ENCODE peak calls at places on chromosome 2, in six cellular contexts. A is GM04504; V is EH; J is effector CD4-positive, alpha-beta T cell; B is hippocampal formation; X is left cardiac atrium. I is an unnamed sample.

GRCh38 chr2:219125225-219125885 is 35.3 kb downstream of the NHEJ1 start:
- DNase-seq in A (no peak), V (peak; percentile 76), J (no peak), B (no peak), X (peak; percentile 40), I (no peak)

GRCh38 chr2:219291394-219291793 is 12.2 kb downstream of the DNAJB2 start:
- DNase-seq in A (no peak), V (no peak), J (no peak), B (no peak), X (no peak), I (no peak)

GRCh38 chr2:16973586-16974274 is 308.1 kb upstream of the CYRIA start:
- DNase-seq in A (peak; percentile 8), V (no peak), J (no peak), B (no peak), X (no peak), I (peak; percentile 0)

GRCh38 chr2:69781321-69782248 is 39.7 kb downstream of the ANXA4 start:
- DNase-seq in A (no peak), V (no peak), J (no peak), B (no peak), X (no peak), I (no peak)

GRCh38 chr2:51710222-51710621 is 678.3 kb upstream of the NRXN1 start:
- DNase-seq in A (no peak), V (no peak), J (no peak), B (no peak), X (no peak), I (no peak)

GRCh38 chr2:106147159-106147558 is 46.9 kb downstream of the UXS1 start:
- DNase-seq in A (peak; percentile 28), V (peak; percentile 87), J (no peak), B (no peak), X (no peak), I (peak; percentile 13)

GRCh38 chr2:48479923-48480322 is 50.0 kb upstream of the STON1 start:
- DNase-seq in A (no peak), V (no peak), J (no peak), B (no peak), X (no peak), I (no peak)

GRCh38 chr2:36951030-36951518 is 15.3 kb downstream of the STRN start:
- DNase-seq in A (no peak), V (peak; percentile 5), J (no peak), B (no peak), X (no peak), I (no peak)

GRCh38 chr2:62724886-62725711 is 19.6 kb downstream of the EHBP1 start:
- DNase-seq in A (no peak), V (peak; percentile 9), J (no peak), B (peak; percentile 49), X (peak; percentile 28), I (no peak)

GRCh38 chr2:158795110-158795924 is at the start of gene DAPL1:
- DNase-seq in A (no peak), V (no peak), J (no peak), B (no peak), X (no peak), I (no peak)

GRCh38 chr2:200352631-200353030 is 46.1 kb downstream of the SPATS2L start:
- DNase-seq in A (no peak), V (peak; percentile 64), J (no peak), B (no peak), X (no peak), I (no peak)

GRCh38 chr2:6808426-6808825 is 57.3 kb downstream of the CMPK2 start:
- DNase-seq in A (no peak), V (no peak), J (no peak), B (no peak), X (no peak), I (no peak)

GRCh38 chr2:31269087-31269486 is 35.1 kb downstream of the EHD3 start:
- DNase-seq in A (no peak), V (peak; percentile 82), J (no peak), B (no peak), X (no peak), I (no peak)